ENCODE peak calls at places on chromosomes 4 and X, in six cellular contexts. R, D, Z, P, Q and K are unnamed samples. For H3K27me3, the result is how much of the 10 kb centered on the place peaks cover.

GRCh38 chrX:132648870-132649269 is 160.0 kb upstream of the MBNL3 start:
- DNase-seq in R (no peak), D (no peak), Z (no peak), P (no peak), Q (no peak), K (no peak)

GRCh38 chr4:1039493-1040343 is 28.3 kb downstream of the FGFRL1 start:
- DNase-seq in R (no peak), D (no peak), Z (no peak), P (no peak), Q (no peak), K (no peak)

GRCh38 chrX:142982679-142983078 is 43.0 kb upstream of the SPANXN4 start:
- DNase-seq in R (no peak), D (no peak), Z (no peak), P (no peak), Q (no peak), K (no peak)

GRCh38 chr4:71270901-71271300 is 67.9 kb upstream of the SLC4A4 start:
- DNase-seq in R (peak), D (no peak), Z (no peak), P (peak), Q (peak), K (peak)

GRCh38 chr4:6749340-6750171 is 33.0 kb upstream of the KIAA0232 start:
- DNase-seq in R (peak), D (no peak), Z (no peak), P (peak), Q (peak), K (peak)

GRCh38 chr4:145937021-145937861 is 1.4 kb downstream of the ZNF827 start:
- DNase-seq in R (no peak), D (no peak), Z (no peak), P (peak), Q (no peak), K (peak)

GRCh38 chr4:55553442-55553841 is 6.7 kb upstream of the CLOCK start:
- DNase-seq in R (no peak), D (no peak), Z (no peak), P (no peak), Q (peak), K (no peak)

GRCh38 chr4:86547140-86547539 is 47.0 kb upstream of the PTPN13 start:
- DNase-seq in R (no peak), D (no peak), Z (no peak), P (no peak), Q (no peak), K (no peak)

GRCh38 chr4:164768516-164768915 is 14.6 kb downstream of the SMIM31 start:
- DNase-seq in R (peak), D (no peak), Z (no peak), P (no peak), Q (no peak), K (no peak)

GRCh38 chrX:14032383-14032782 is 2.7 kb upstream of the GEMIN8 start:
- DNase-seq in R (no peak), D (no peak), Z (no peak), P (peak), Q (peak), K (peak)

GRCh38 chr4:67674098-67674497 is 26.9 kb downstream of the UBA6 start:
- DNase-seq in R (no peak), D (no peak), Z (no peak), P (no peak), Q (peak), K (no peak)

GRCh38 chrX:49810233-49810632 is 18.9 kb upstream of the PAGE4 start:
- DNase-seq in R (no peak), D (no peak), Z (no peak), P (no peak), Q (no peak), K (no peak)

GRCh38 chr4:161653697-161654096 is 510.1 kb downstream of the FSTL5 start:
- DNase-seq in R (no peak), D (no peak), Z (no peak), P (no peak), Q (no peak), K (no peak)

GRCh38 chrX:80876877-80877276 is 67.2 kb upstream of the BRWD3 start:
- DNase-seq in R (peak), D (peak), Z (no peak), P (peak), Q (peak), K (peak)

GRCh38 chr4:53861856-53862610 is 202.4 kb downstream of the CHIC2 start:
- DNase-seq in R (no peak), D (no peak), Z (no peak), P (no peak), Q (no peak), K (no peak)

DNA sequence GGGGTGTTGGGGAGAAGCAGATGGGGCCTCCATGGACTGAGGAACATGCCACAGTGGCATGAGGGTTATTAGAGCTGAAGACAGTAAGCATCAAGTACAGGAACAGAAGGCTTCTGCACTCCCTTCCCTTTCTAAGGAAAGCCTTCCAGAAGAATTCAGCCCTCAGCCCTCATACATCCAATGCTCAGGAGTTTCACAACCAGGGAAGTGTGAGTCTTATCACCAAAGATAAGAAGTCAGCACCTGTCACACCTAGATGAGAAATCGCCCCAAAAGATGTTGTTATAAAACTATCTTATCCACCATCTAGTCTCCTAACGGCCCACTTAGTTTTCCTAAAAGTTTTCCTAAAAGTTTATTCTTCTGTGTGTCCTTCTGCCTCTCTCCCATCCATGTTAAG is 78.0 kb upstream of the STS start:
- DNase-seq in R (no peak), D (no peak), Z (no peak), P (no peak), Q (no peak), K (no peak)
- TF ChIP-seq MAX in R (no peak), D (no peak), Z (no peak), P (no peak), Q (no peak), K (no peak)

GRCh38 chrX:107741318-107741813 is 34.2 kb downstream of the TSC22D3 start:
- DNase-seq in R (no peak), D (no peak), Z (no peak), P (no peak), Q (no peak), K (no peak)
- H3K27me3 ChIP-seq in R (under half), D (under half), Z (under half), P (half or more), Q (under half), K (under half)

DNA sequence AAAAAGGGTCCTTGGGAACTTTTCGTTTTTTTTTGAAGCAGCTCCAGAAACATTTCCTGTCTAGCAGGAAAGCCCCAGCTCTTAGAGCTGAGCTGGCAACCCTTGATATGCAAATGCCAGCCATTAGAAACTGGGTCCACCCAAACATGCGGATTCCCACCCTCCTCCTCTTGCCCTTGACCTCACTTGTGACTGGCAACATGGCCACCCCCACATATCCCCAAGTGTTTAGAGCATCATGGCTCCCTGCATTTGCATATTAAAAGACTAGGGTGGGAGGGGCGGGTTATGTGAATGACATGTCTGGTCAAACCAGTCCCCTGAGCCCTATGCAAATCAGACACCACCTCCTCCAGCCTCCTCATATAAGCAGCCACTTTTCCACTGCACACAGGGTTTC is 671.1 kb downstream of the FAT4 start:
- DNase-seq in R (no peak), D (peak), Z (peak), P (no peak), Q (no peak), K (no peak)
- TF ChIP-seq MAX in R (no peak), D (no peak), Z (no peak), P (no peak), Q (no peak), K (no peak)

DNA sequence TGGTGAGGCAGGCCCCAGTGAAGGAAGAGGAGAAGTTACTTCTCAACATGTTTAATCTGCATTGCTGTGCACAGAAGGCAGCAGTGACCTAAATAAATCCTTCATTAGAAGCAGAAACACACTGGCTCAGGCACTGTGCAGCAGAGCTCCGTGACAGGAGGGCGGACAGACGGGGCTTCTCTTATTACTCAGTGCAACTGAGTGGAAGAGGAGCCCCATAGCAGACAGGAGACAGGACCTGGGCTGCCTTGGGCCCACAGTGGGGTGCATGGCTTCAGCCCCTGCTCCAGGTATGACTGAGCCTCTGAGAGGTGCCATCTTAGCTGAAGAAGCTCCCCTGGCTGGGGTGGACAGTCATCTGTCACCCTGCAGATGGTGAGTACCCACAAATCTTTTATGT is 20.1 kb downstream of the HS3ST1 start:
- DNase-seq in R (no peak), D (no peak), Z (no peak), P (no peak), Q (no peak), K (no peak)
- H3K27me3 ChIP-seq in R (under half), D (under half), Z (under half), P (under half), Q (under half), K (under half)